ENCODE peak calls at places on chromosomes 3 and 15, in nine cellular contexts. O, N, L, U, I, W, X, J and Y are unnamed samples.

GRCh38 chr3:18415836-18416235 is 9.3 kb downstream of the SATB1 start:
- DNase-seq in X (no peak), L (no peak), O (no peak), W (no peak), J (no peak), U (no peak), I (no peak), N (no peak), Y (no peak)

GRCh38 chr15:57640935-57641682 is 49.4 kb downstream of the MYZAP start:
- DNase-seq in W (no peak), X (no peak), N (peak), L (peak), O (no peak), J (no peak), U (peak), I (no peak), Y (no peak)

GRCh38 chr3:160531311-160531710 is 34.1 kb downstream of the KPNA4 start:
- DNase-seq in L (no peak), X (no peak), W (no peak), O (no peak), I (no peak), J (no peak), U (no peak), N (no peak), Y (no peak)

GRCh38 chr3:149473314-149473990 is 1.0 kb upstream of the TM4SF4 start:
- DNase-seq in U (peak), X (no peak), W (no peak), L (peak), I (peak), O (no peak), J (no peak), N (peak), Y (no peak)

GRCh38 chr15:69853572-69853971 is 244.1 kb downstream of the TLE3 start:
- DNase-seq in U (peak), W (no peak), J (no peak), O (no peak), I (no peak), X (no peak), N (peak), L (peak), Y (no peak)

GRCh38 chr3:186440850-186441249 is 78.8 kb upstream of the DGKG start:
- DNase-seq in J (no peak), L (no peak), W (no peak), O (no peak), U (no peak), N (no peak), X (no peak), I (no peak), Y (no peak)

GRCh38 chr15:78726870-78727551 is 84.3 kb downstream of the ADAMTS7 start:
- DNase-seq in O (no peak), I (no peak), N (peak), U (no peak), X (no peak), J (peak), L (no peak), W (no peak), Y (no peak)

GRCh38 chr3:67610458-67610857 is 44.0 kb downstream of the SUCLG2 start:
- DNase-seq in W (no peak), O (no peak), L (peak), N (no peak), J (no peak), X (no peak), U (peak), I (no peak), Y (no peak)

GRCh38 chr15:88454867-88455810 is 12.0 kb downstream of the MRPL46 start:
- DNase-seq in L (peak), J (peak), O (peak), U (peak), W (no peak), X (peak), I (peak), N (peak), Y (no peak)

GRCh38 chr3:190318666-190319065 is 3.6 kb downstream of the CLDN1 start:
- DNase-seq in L (no peak), I (no peak), U (no peak), J (no peak), N (no peak), O (no peak), X (no peak), W (no peak), Y (no peak)

GRCh38 chr15:70504305-70504951 is 258.9 kb downstream of the UACA start:
- DNase-seq in J (no peak), X (peak), I (peak), O (no peak), W (no peak), U (peak), L (peak), N (no peak), Y (no peak)

GRCh38 chr3:59783468-59783988 is 733.7 kb upstream of the CFAP20DC start:
- DNase-seq in I (no peak), O (no peak), J (no peak), L (no peak), W (no peak), X (peak), U (no peak), N (no peak), Y (no peak)